ENCODE peak calls at places on chromosomes 3 and 15, in four cellular contexts. One of them, this sample, is unnamed.

GRCh38 chr3:5238545-5238944 is 51.0 kb downstream of the EDEM1 start:
- DNase-seq in LNCaP clone FGC: no peak
- DNase-seq in upper lobe of right lung: no peak
- DNase-seq in cardiac fibroblast: no peak
- DNase-seq in this sample: no peak

GRCh38 chr3:4656059-4656458 is 162.9 kb downstream of the ITPR1 start:
- DNase-seq in cardiac fibroblast: peak; percentile 83
- DNase-seq in LNCaP clone FGC: no peak
- DNase-seq in upper lobe of right lung: peak; percentile 67
- DNase-seq in this sample: peak; percentile 91

GRCh38 chr3:126474498-126475410 is 937 bp downstream of the ZXDC start:
- DNase-seq in LNCaP clone FGC: no peak
- DNase-seq in cardiac fibroblast: peak; percentile 40
- DNase-seq in upper lobe of right lung: peak; percentile 86
- DNase-seq in this sample: peak; percentile 81

GRCh38 chr3:129218742-129219141 is 30.7 kb upstream of the COPG1 start:
- DNase-seq in cardiac fibroblast: no peak
- DNase-seq in upper lobe of right lung: no peak
- DNase-seq in LNCaP clone FGC: no peak
- DNase-seq in this sample: no peak

GRCh38 chr3:120418866-120419490 is 31.8 kb downstream of the FSTL1 start:
- DNase-seq in upper lobe of right lung: peak; percentile 71
- DNase-seq in LNCaP clone FGC: peak; percentile 72
- DNase-seq in cardiac fibroblast: peak; percentile 77
- DNase-seq in this sample: peak; percentile 84

GRCh38 chr15:41494922-41495735 is 1.5 kb downstream of the ITPKA start:
- DNase-seq in upper lobe of right lung: no peak
- DNase-seq in cardiac fibroblast: no peak
- DNase-seq in LNCaP clone FGC: no peak
- DNase-seq in this sample: peak; percentile 81

GRCh38 chr3:123678108-123678511 is 93.3 kb upstream of the HACD2 start:
- DNase-seq in cardiac fibroblast: peak; percentile 61
- DNase-seq in LNCaP clone FGC: no peak
- DNase-seq in upper lobe of right lung: no peak
- DNase-seq in this sample: no peak

GRCh38 chr3:109927161-109927560 is 589.8 kb upstream of the DPPA4 start:
- DNase-seq in LNCaP clone FGC: no peak
- DNase-seq in cardiac fibroblast: peak; percentile 88
- DNase-seq in upper lobe of right lung: no peak
- DNase-seq in this sample: no peak

GRCh38 chr15:78997981-78998499 is 53.2 kb upstream of the CTSH start:
- DNase-seq in LNCaP clone FGC: no peak
- DNase-seq in cardiac fibroblast: no peak
- DNase-seq in upper lobe of right lung: no peak
- DNase-seq in this sample: no peak

GRCh38 chr15:81752149-81752942 is 293.5 kb downstream of the MEX3B start:
- DNase-seq in LNCaP clone FGC: peak; percentile 74
- DNase-seq in cardiac fibroblast: peak; percentile 79
- DNase-seq in upper lobe of right lung: no peak
- DNase-seq in this sample: peak; percentile 37

GRCh38 chr3:90241481-90241880 is 1134.1 kb downstream of the EPHA3 start:
- DNase-seq in cardiac fibroblast: peak; percentile 0
- DNase-seq in upper lobe of right lung: no peak
- DNase-seq in LNCaP clone FGC: no peak
- DNase-seq in this sample: no peak

DNA sequence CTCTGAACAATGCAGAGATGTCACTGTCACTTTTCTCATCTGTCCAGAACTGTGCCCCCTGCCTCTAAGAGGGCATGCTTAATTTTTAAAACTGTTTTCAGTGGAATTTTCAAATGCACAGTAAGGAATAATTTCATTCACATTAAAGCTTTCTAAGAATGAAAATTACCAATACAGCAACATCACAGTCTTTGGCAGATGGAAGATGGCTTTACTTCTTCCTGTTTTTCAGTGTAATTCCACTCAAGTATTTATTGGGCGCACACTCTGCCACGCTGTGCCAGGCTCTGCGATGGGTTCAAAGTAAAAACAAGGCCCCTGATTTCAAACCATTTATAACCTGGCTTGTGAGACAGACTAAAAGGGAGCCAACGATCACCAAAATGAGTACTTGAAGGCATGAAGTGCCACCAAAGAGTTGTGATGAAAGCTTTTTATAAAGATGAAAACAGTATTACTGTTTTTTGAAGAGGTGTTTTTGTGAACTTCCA is 984 bp upstream of the TOP2B start:
- DNase-seq in cardiac fibroblast: no peak
- DNase-seq in upper lobe of right lung: no peak
- DNase-seq in LNCaP clone FGC: no peak
- DNase-seq in this sample: no peak
- H3K4me3 ChIP-seq in cardiac fibroblast: no peak overlapping the region
- H3K4me3 ChIP-seq in upper lobe of right lung: peak overlapping the region; percentile 75
- H3K4me3 ChIP-seq in LNCaP clone FGC: no peak overlapping the region
- H3K4me3 ChIP-seq in this sample: peak overlapping the region; percentile 94

GRCh38 chr3:151327571-151328198 is 1.7 kb downstream of the P2RY13 start:
- DNase-seq in upper lobe of right lung: no peak
- DNase-seq in cardiac fibroblast: peak; percentile 55
- DNase-seq in LNCaP clone FGC: no peak
- DNase-seq in this sample: no peak
- H3K4me3 ChIP-seq in upper lobe of right lung: peak overlapping the region; percentile 32
- H3K4me3 ChIP-seq in cardiac fibroblast: no peak overlapping the region
- H3K4me3 ChIP-seq in LNCaP clone FGC: no peak overlapping the region
- H3K4me3 ChIP-seq in this sample: no peak overlapping the region

DNA sequence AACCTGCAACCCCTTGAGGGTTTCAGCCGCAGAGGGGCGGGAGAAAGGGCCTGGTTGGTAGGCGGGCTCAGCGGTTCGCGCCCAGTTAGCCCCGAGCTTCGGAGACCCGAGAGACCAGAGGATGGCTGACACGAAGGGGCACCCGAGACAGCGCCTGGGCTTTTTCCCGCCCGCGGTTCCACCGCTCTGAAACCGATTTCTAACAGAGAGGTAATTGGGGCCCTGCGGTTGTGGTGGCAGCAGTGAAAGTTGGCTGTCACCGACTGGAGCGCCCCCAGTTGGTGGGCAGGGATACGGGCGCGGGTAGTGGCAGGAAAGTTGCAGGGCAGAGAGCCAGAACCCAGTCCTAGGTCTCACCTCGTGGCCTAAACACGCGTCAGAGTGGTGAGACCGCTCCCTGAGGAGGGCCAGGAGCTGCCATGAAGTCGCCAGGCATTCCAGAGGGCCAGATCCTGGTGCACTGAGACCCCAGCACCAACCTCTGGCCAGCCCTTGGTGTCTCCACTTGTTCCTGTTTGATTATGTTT is 590 bp upstream of the ELL3 start:
- DNase-seq in upper lobe of right lung: peak; percentile 91
- DNase-seq in LNCaP clone FGC: peak; percentile 52
- DNase-seq in cardiac fibroblast: peak; percentile 76
- DNase-seq in this sample: peak; percentile 92
- H3K4me3 ChIP-seq in upper lobe of right lung: peak overlapping the region; percentile 66
- H3K4me3 ChIP-seq in LNCaP clone FGC: peak overlapping the region; percentile 98
- H3K4me3 ChIP-seq in cardiac fibroblast: peak overlapping the region; percentile 66
- H3K4me3 ChIP-seq in this sample: peak overlapping the region; percentile 83

GRCh38 chr15:98513428-98513991 is 134.8 kb upstream of the IGF1R start:
- DNase-seq in cardiac fibroblast: no peak
- DNase-seq in upper lobe of right lung: no peak
- DNase-seq in LNCaP clone FGC: no peak
- DNase-seq in this sample: no peak

GRCh38 chr15:98517051-98517450 is 131.3 kb upstream of the IGF1R start:
- DNase-seq in upper lobe of right lung: no peak
- DNase-seq in cardiac fibroblast: no peak
- DNase-seq in LNCaP clone FGC: no peak
- DNase-seq in this sample: no peak

GRCh38 chr15:98515186-98515585 is 133.2 kb upstream of the IGF1R start:
- DNase-seq in LNCaP clone FGC: no peak
- DNase-seq in upper lobe of right lung: no peak
- DNase-seq in cardiac fibroblast: no peak
- DNase-seq in this sample: no peak

GRCh38 chr15:98518823-98519561 is 129.3 kb upstream of the IGF1R start:
- DNase-seq in upper lobe of right lung: no peak
- DNase-seq in LNCaP clone FGC: peak; percentile 38
- DNase-seq in cardiac fibroblast: peak; percentile 84
- DNase-seq in this sample: peak; percentile 84

DNA sequence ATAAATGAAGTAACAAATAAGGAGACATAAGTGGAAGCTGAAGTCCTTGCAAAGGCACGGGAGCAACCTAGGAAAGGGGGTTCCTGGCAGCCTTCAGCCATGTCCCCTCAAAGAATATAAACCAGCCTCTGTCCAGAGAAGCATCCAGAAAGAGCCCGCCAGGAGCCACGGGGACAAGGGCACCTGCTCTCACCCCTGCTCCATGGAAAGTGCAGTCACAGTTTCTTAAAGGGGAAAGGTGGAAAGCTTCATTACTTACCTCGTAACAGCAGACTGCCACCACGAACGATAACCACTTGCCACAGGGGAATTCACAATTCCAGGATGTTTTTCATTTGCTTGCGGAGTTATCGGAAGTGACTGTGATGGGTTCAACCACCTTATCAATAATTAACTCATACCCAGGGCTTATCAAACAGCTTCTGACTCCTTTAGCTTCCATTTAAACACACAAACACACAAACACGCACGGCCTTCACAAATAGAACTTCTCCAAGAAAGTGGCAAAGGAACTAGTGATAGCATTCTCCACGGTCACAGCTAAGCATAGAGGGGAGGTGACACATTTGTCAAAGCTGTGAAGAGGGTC is 134.2 kb upstream of the IGF1R start:
- DNase-seq in LNCaP clone FGC: no peak
- DNase-seq in upper lobe of right lung: no peak
- DNase-seq in cardiac fibroblast: no peak
- DNase-seq in this sample: no peak
- H3K4me3 ChIP-seq in LNCaP clone FGC: no peak overlapping the region
- H3K4me3 ChIP-seq in upper lobe of right lung: no peak overlapping the region
- H3K4me3 ChIP-seq in cardiac fibroblast: no peak overlapping the region
- H3K4me3 ChIP-seq in this sample: no peak overlapping the region

This sample was measured in endodermal cell.